ENCODE peak calls at places on chromosomes 16 and 17, in six cellular contexts. E, W, S, Z, A and J are unnamed samples.

GRCh38 chr16:785563-786535 is 2.3 kb downstream of the RPUSD1 start:
- DNase-seq in W (peak; percentile 61), S (peak; percentile 67), A (peak; percentile 51), Z (peak; percentile 85), E (peak; percentile 93), J (peak; percentile 44)

GRCh38 chr17:77457572-77458201 is 316.9 kb downstream of the SEC14L1 start:
- DNase-seq in Z (peak; percentile 49), S (no peak), A (no peak), W (no peak), E (no peak), J (no peak)

GRCh38 chr16:88841521-88842307 is 15.0 kb downstream of the GALNS start:
- DNase-seq in Z (no peak), E (no peak), S (no peak), W (no peak), A (no peak), J (no peak)

GRCh38 chr17:56358651-56359050 is 205.4 kb downstream of the ANKFN1 start:
- DNase-seq in E (no peak), S (no peak), W (no peak), Z (no peak), A (no peak), J (no peak)

GRCh38 chr16:68289621-68290329 is 21.0 kb downstream of the SLC7A6OS start:
- DNase-seq in Z (peak; percentile 78), E (no peak), W (no peak), A (no peak), S (no peak), J (no peak)

GRCh38 chr16:70434489-70435260 is 4.2 kb downstream of the ST3GAL2 start:
- DNase-seq in W (no peak), A (no peak), Z (no peak), S (no peak), E (no peak), J (no peak)

GRCh38 chr17:29133146-29133713 is 47.0 kb downstream of the MYO18A start:
- DNase-seq in W (no peak), S (no peak), E (peak; percentile 41), A (no peak), Z (no peak), J (peak; percentile 77)

GRCh38 chr16:75061677-75062076 is 54.9 kb downstream of the LDHD start:
- DNase-seq in E (no peak), A (no peak), S (no peak), W (no peak), Z (no peak), J (peak; percentile 50)

GRCh38 chr17:44581868-44582267 is 24.6 kb downstream of the FZD2 start:
- DNase-seq in W (no peak), S (no peak), E (peak; percentile 61), A (no peak), Z (no peak), J (no peak)

GRCh38 chr16:4646773-4647660 is 22.4 kb downstream of the MGRN1 start:
- DNase-seq in S (no peak), A (no peak), W (no peak), E (no peak), Z (no peak), J (no peak)

GRCh38 chr17:42680331-42680808 is 1.3 kb downstream of the CCR10 start:
- DNase-seq in E (no peak), A (no peak), W (no peak), S (no peak), Z (no peak), J (peak; percentile 73)

GRCh38 chr16:10122026-10122425 is 60.2 kb downstream of the GRIN2A start:
- DNase-seq in S (no peak), A (no peak), Z (no peak), W (no peak), E (no peak), J (no peak)

GRCh38 chr17:61285483-61286320 is 113.9 kb upstream of the TBX2 start:
- DNase-seq in S (no peak), W (no peak), E (peak; percentile 70), A (no peak), Z (peak; percentile 41), J (no peak)